ENCODE peak calls at places on chromosomes 12 and 14, in ten cellular contexts. K is suprapubic skin; C is aorta; L is H7; S is psoas muscle; H is HCT116; F is mesendoderm; P is esophagus squamous epithelium; X is CD8-positive, alpha-beta T cell; T is kidney epithelial cell. Q is an unnamed sample. For H3K27me3, the result is how much of the 10 kb centered on the place peaks cover.

GRCh38 chr14:24094839-24095195 is 706 bp downstream of the PCK2 start:
- DNase-seq in C (peak), F (no peak), T (no peak), K (no peak), P (no peak), X (no peak), L (no peak), H (no peak), S (no peak), Q (no peak)

GRCh38 chr12:58873496-58873895 is 46.8 kb downstream of the LRIG3 start:
- DNase-seq in T (peak), L (no peak), F (no peak), C (no peak), S (no peak), K (no peak), P (no peak), H (no peak), X (no peak), Q (no peak)

GRCh38 chr14:22131749-22132476 is 457.1 kb downstream of the DAD1 start:
- DNase-seq in C (no peak), K (no peak), T (no peak), S (no peak), H (no peak), X (no peak), F (peak), L (no peak), P (no peak), Q (no peak)

GRCh38 chr14:69719501-69719951 is 47.4 kb upstream of the SRSF5 start:
- DNase-seq in F (no peak), P (no peak), S (peak), K (no peak), H (no peak), L (no peak), T (peak), X (no peak), C (no peak), Q (peak)

GRCh38 chr12:64583395-64584172 is 26.7 kb upstream of the RASSF3 start:
- DNase-seq in K (peak), H (no peak), S (no peak), L (no peak), C (no peak), P (no peak), F (no peak), X (no peak), T (no peak), Q (no peak)

GRCh38 chr14:90573385-90574105 is 176.7 kb downstream of the CALM1 start:
- DNase-seq in X (no peak), H (no peak), C (peak), L (no peak), P (no peak), K (no peak), T (no peak), S (no peak), F (no peak), Q (no peak)

GRCh38 chr12:116395381-116395780 is 117.9 kb upstream of the MED13L start:
- DNase-seq in C (no peak), T (no peak), X (no peak), K (no peak), P (no peak), L (no peak), S (no peak), H (no peak), F (no peak), Q (no peak)

GRCh38 chr14:66568220-66568619 is 60.3 kb downstream of the GPHN start:
- DNase-seq in T (no peak), P (no peak), C (no peak), K (no peak), H (no peak), X (no peak), L (no peak), S (no peak), F (no peak), Q (no peak)

GRCh38 chr12:98373982-98374381 is 141.4 kb upstream of the TMPO start:
- DNase-seq in X (no peak), T (no peak), L (no peak), P (no peak), H (no peak), S (no peak), C (no peak), K (no peak), F (peak), Q (no peak)

GRCh38 chr12:57377103-57377840 is 53.6 kb downstream of the R3HDM2 start:
- DNase-seq in L (no peak), K (no peak), S (no peak), T (no peak), X (no peak), P (no peak), H (no peak), F (peak), C (no peak), Q (no peak)

GRCh38 chr12:89225401-89225800 is 126.9 kb downstream of the DUSP6 start:
- DNase-seq in K (no peak), X (peak), T (peak), H (peak), F (peak), L (no peak), P (no peak), S (peak), C (no peak), Q (no peak)

GRCh38 chr14:91406451-91406850 is 11.2 kb downstream of the CCDC88C start:
- DNase-seq in T (no peak), F (no peak), L (no peak), H (no peak), K (no peak), C (no peak), X (no peak), P (no peak), S (no peak), Q (no peak)

GRCh38 chr14:76550534-76550933 is 174.6 kb downstream of the ESRRB start:
- DNase-seq in P (no peak), K (no peak), X (no peak), T (no peak), S (no peak), F (peak), C (no peak), L (no peak), H (peak), Q (no peak)

GRCh38 chr12:123787466-123787865 is 25.4 kb downstream of the DNAH10 start:
- DNase-seq in S (no peak), F (no peak), K (no peak), L (peak), C (no peak), X (no peak), P (no peak), T (no peak), H (no peak), Q (no peak)

GRCh38 chr12:132366341-132366861 is 37.0 kb upstream of the GALNT9 start:
- DNase-seq in H (no peak), X (no peak), T (no peak), C (peak), P (no peak), L (peak), S (no peak), K (peak), F (no peak), Q (no peak)

GRCh38 chr12:132367401-132367851 is 38.0 kb upstream of the GALNT9 start:
- DNase-seq in K (peak), L (peak), H (no peak), T (no peak), S (no peak), F (no peak), C (peak), P (no peak), X (no peak), Q (peak)

GRCh38 chr12:132365226-132365625 is 35.8 kb upstream of the GALNT9 start:
- DNase-seq in P (no peak), K (no peak), C (peak), H (no peak), X (no peak), S (no peak), T (no peak), F (no peak), L (no peak), Q (no peak)

GRCh38 chr12:132364348-132364902 is 35.0 kb upstream of the GALNT9 start:
- DNase-seq in H (no peak), L (no peak), C (no peak), T (no peak), K (peak), F (no peak), P (no peak), S (no peak), X (no peak), Q (no peak)

DNA sequence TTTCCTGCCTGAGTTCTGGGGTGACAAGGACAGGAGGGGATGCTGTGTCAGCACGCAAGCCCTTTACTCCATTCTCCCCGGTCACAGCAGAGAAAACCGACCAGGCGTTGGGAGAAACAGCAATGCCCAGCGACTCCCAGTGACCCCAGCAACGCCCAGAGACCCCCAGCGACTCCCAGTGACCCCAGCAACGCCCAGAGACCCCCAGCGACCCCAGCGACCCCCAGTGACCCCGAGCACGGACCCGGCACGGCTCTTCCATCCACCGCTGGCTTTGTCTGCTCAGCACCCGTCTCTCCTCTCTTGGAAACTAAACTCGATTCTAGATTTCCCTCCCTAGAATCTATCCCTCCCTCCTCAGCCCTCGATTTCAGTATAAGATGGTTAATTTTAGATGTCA is 38.5 kb upstream of the GALNT9 start:
- DNase-seq in P (no peak), H (no peak), T (no peak), X (no peak), C (no peak), F (no peak), S (no peak), L (no peak), K (peak), Q (no peak)
- H3K27me3 ChIP-seq in P (under half), H (under half), T (under half), X (under half), C (under half), F (under half), S (under half), L (under half), K (half or more), Q (under half)

GRCh38 chr14:60645191-60645590 is 4.1 kb downstream of the SIX1 start:
- DNase-seq in L (no peak), F (no peak), S (no peak), C (no peak), K (no peak), P (no peak), T (no peak), H (no peak), X (no peak), Q (no peak)
- H3K27me3 ChIP-seq in L (half or more), F (half or more), S (under half), C (under half), K (half or more), P (under half), T (under half), H (under half), X (half or more), Q (under half)

GRCh38 chr12:106580671-106581508 is 1.9 kb upstream of the RFX4 start:
- DNase-seq in F (peak), K (no peak), T (no peak), S (no peak), L (peak), C (no peak), X (no peak), H (no peak), P (no peak), Q (no peak)
- H3K27me3 ChIP-seq in F (half or more), K (half or more), T (half or more), S (half or more), L (half or more), C (under half), X (under half), H (under half), P (under half), Q (half or more)

GRCh38 chr12:27970981-27971489 is 1.5 kb downstream of the PTHLH start:
- DNase-seq in X (no peak), C (peak), F (peak), P (no peak), K (no peak), H (no peak), L (peak), T (no peak), S (no peak), Q (peak)

GRCh38 chr12:27971606-27972005 is 927 bp downstream of the PTHLH start:
- DNase-seq in L (no peak), S (no peak), K (no peak), P (no peak), H (no peak), F (no peak), X (no peak), C (no peak), T (no peak), Q (no peak)

GRCh38 chr12:27973487-27973890 is 956 bp upstream of the PTHLH start:
- DNase-seq in C (no peak), S (no peak), T (no peak), L (peak), X (no peak), P (no peak), K (no peak), H (no peak), F (peak), Q (no peak)

GRCh38 chr12:27974735-27975221 is 2.2 kb upstream of the PTHLH start:
- DNase-seq in H (no peak), P (no peak), X (no peak), C (peak), F (peak), L (peak), T (no peak), K (no peak), S (no peak), Q (no peak)

DNA sequence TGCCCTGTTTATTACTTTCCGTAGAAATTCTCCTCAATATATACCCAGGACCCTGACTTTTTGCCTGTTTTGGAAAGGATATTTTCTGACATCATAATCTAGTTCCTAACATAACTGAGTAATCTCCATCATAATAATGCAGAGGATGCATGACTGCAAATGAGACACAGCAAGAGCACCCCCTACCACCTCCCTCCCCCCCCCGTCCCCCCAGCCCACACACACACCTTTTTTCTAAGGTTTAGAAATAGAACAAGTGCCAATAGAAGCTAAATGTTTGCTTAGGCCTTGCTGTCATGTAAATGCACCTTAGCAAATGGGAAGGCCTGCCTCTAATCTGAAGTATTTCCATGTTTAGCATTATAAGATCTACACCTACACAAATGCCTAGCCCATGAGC is at the start of gene PTHLH:
- DNase-seq in L (no peak), X (no peak), K (no peak), H (no peak), P (no peak), C (no peak), T (no peak), S (no peak), F (no peak), Q (no peak)
- H3K27me3 ChIP-seq in L (half or more), X (under half), K (half or more), H (under half), P (under half), C (under half), T (under half), S (half or more), F (under half), Q (under half)

GRCh38 chr14:55951366-55952206 is 166.6 kb upstream of the PELI2 start:
- DNase-seq in K (no peak), S (no peak), F (peak), C (no peak), P (no peak), L (no peak), T (no peak), X (no peak), H (no peak), Q (no peak)
- H3K27me3 ChIP-seq in K (under half), S (under half), F (under half), C (under half), P (under half), L (under half), T (under half), X (under half), H (under half), Q (under half)

GRCh38 chr14:100667706-100668105 is 59.0 kb upstream of the DLK1 start:
- DNase-seq in C (no peak), X (no peak), T (no peak), H (no peak), F (no peak), K (no peak), S (peak), P (no peak), L (no peak), Q (no peak)

GRCh38 chr14:100666403-100666802 is 60.3 kb upstream of the DLK1 start:
- DNase-seq in X (no peak), P (no peak), S (peak), F (no peak), L (no peak), H (no peak), C (no peak), T (no peak), K (no peak), Q (no peak)

GRCh38 chr14:100665518-100666032 is 61.1 kb upstream of the DLK1 start:
- DNase-seq in K (no peak), X (no peak), C (no peak), S (peak), T (no peak), F (no peak), P (no peak), L (no peak), H (no peak), Q (no peak)

GRCh38 chr14:100668352-100668751 is 58.3 kb upstream of the DLK1 start:
- DNase-seq in H (no peak), S (peak), F (no peak), L (no peak), X (no peak), T (no peak), P (no peak), C (no peak), K (no peak), Q (no peak)

DNA sequence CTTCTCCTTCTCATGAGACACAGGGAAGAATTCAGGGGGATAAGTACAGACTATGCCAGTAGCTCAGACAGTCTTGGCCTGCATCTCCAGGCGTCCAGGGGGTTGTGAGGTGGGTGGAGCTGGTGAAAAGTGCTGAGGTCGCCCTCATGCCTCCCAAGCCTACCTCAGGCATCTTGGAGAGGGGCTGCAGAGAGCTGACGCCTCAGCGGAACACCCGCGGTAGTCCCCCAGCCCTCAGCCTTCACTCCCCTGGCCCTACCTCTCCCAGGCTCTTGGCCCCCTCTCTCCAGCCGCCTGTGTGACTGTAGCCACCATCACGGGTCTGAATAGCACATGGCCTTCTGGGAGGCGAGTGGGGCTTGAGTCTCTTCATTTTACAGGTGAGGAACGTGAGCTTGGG is 59.8 kb upstream of the DLK1 start:
- DNase-seq in X (no peak), F (no peak), P (no peak), H (no peak), K (no peak), T (no peak), S (peak), L (no peak), C (no peak), Q (no peak)
- H3K27me3 ChIP-seq in X (under half), F (under half), P (under half), H (under half), K (half or more), T (under half), S (half or more), L (under half), C (under half), Q (half or more)

GRCh38 chr12:2347137-2347843 is 294.5 kb downstream of the CACNA1C start:
- DNase-seq in P (no peak), H (no peak), T (no peak), S (no peak), F (no peak), X (no peak), L (no peak), C (no peak), K (no peak), Q (no peak)
- H3K27me3 ChIP-seq in P (under half), H (under half), T (under half), S (under half), F (under half), X (under half), L (under half), C (under half), K (under half), Q (under half)

GRCh38 chr12:111067498-111067897 is 147.1 kb upstream of the MYL2 start:
- DNase-seq in X (no peak), P (no peak), K (no peak), H (no peak), T (no peak), S (no peak), L (no peak), C (no peak), F (no peak), Q (no peak)
- H3K27me3 ChIP-seq in X (under half), P (under half), K (under half), H (under half), T (under half), S (under half), L (under half), C (under half), F (under half), Q (under half)

GRCh38 chr12:85425349-85425612 is 145.3 kb downstream of the ALX1 start:
- DNase-seq in F (no peak), C (no peak), S (no peak), P (no peak), T (no peak), X (no peak), K (no peak), L (no peak), H (no peak), Q (no peak)

GRCh38 chr12:85425926-85426325 is 145.9 kb downstream of the ALX1 start:
- DNase-seq in X (no peak), H (no peak), P (no peak), S (no peak), F (no peak), T (no peak), L (no peak), K (no peak), C (no peak), Q (no peak)

GRCh38 chr12:85422766-85423165 is 142.7 kb downstream of the ALX1 start:
- DNase-seq in P (no peak), X (no peak), T (no peak), F (no peak), H (no peak), C (no peak), K (no peak), S (no peak), L (no peak), Q (no peak)

GRCh38 chr12:85423947-85424346 is 143.9 kb downstream of the ALX1 start:
- DNase-seq in L (no peak), T (no peak), C (no peak), P (no peak), F (no peak), K (no peak), X (no peak), S (no peak), H (no peak), Q (no peak)

GRCh38 chr12:85424581-85425348 is 144.7 kb downstream of the ALX1 start:
- DNase-seq in H (peak), P (no peak), X (no peak), F (peak), K (no peak), C (no peak), L (no peak), T (no peak), S (no peak), Q (no peak)
- H3K27me3 ChIP-seq in H (under half), P (under half), X (under half), F (under half), K (under half), C (under half), L (under half), T (under half), S (under half), Q (under half)